ENCODE peak calls at places on chromosome 12, in eight cellular contexts. L is suprapubic skin, S is transverse colon, F is heart left ventricle, J is body of pancreas, T is esophagus squamous epithelium, W is breast epithelium, Y is lower leg skin. D is an unnamed sample.

GRCh38 chr12:93098077-93098476 is 169.0 kb upstream of the EEA1 start:
- DNase-seq in S (peak), F (no peak), L (no peak), W (no peak), T (peak), Y (no peak), J (peak), D (peak)

GRCh38 chr12:58923781-58924180 is 3.5 kb upstream of the LRIG3 start:
- DNase-seq in Y (no peak), L (no peak), T (no peak), S (no peak), J (no peak), F (no peak), W (no peak), D (no peak)

GRCh38 chr12:109880049-109880931 is at the start of gene GLTP:
- DNase-seq in J (peak), S (peak), L (peak), T (no peak), Y (peak), F (peak), W (peak), D (peak)

GRCh38 chr12:123757555-123757954 is 4.5 kb upstream of the DNAH10 start:
- DNase-seq in F (no peak), S (no peak), L (no peak), W (no peak), Y (peak), J (peak), T (no peak), D (no peak)

GRCh38 chr12:49813131-49813530 is 15.1 kb downstream of the NCKAP5L start:
- DNase-seq in W (no peak), F (no peak), T (no peak), S (no peak), Y (no peak), L (no peak), J (no peak), D (no peak)

GRCh38 chr12:10940389-10940788 is 1.3 kb upstream of the TAS2R14 start:
- DNase-seq in S (no peak), Y (no peak), L (no peak), F (no peak), W (no peak), T (no peak), J (no peak), D (no peak)

GRCh38 chr12:50597200-50598195 is 92.7 kb downstream of the DIP2B start:
- DNase-seq in S (no peak), L (no peak), J (no peak), T (no peak), W (no peak), F (no peak), Y (no peak), D (peak)

GRCh38 chr12:110102255-110102654 is 21.9 kb upstream of the IFT81 start:
- DNase-seq in W (no peak), T (no peak), L (no peak), S (no peak), F (no peak), J (peak), Y (no peak), D (no peak)

GRCh38 chr12:89167986-89168385 is 184.3 kb downstream of the DUSP6 start:
- DNase-seq in L (no peak), W (no peak), T (no peak), F (no peak), S (no peak), Y (no peak), J (no peak), D (no peak)

GRCh38 chr12:47067778-47068431 is 11.5 kb upstream of the PCED1B start:
- DNase-seq in J (no peak), L (no peak), Y (no peak), W (no peak), T (no peak), S (no peak), F (no peak), D (no peak)

GRCh38 chr12:88816201-88816600 is 235.9 kb upstream of the KITLG start:
- DNase-seq in J (no peak), T (no peak), S (no peak), F (no peak), L (no peak), W (no peak), Y (no peak), D (no peak)

GRCh38 chr12:18054925-18055324 is 35.1 kb downstream of the RERGL start:
- DNase-seq in L (no peak), F (no peak), T (no peak), W (no peak), J (no peak), S (no peak), Y (no peak), D (no peak)

GRCh38 chr12:18462437-18462836 is 201.1 kb downstream of the PIK3C2G start:
- DNase-seq in J (no peak), S (no peak), F (no peak), T (no peak), W (no peak), L (no peak), Y (no peak), D (no peak)

GRCh38 chr12:125111403-125111802 is 46.2 kb downstream of the AACS start:
- DNase-seq in F (no peak), S (no peak), W (no peak), T (no peak), J (no peak), L (no peak), Y (no peak), D (no peak)

GRCh38 chr12:19110541-19110940 is 19.0 kb upstream of the PLEKHA5 start:
- DNase-seq in L (no peak), J (no peak), S (no peak), Y (no peak), F (no peak), W (no peak), T (no peak), D (no peak)

GRCh38 chr12:29726321-29726692 is 57.4 kb downstream of the TMTC1 start:
- DNase-seq in S (no peak), J (no peak), Y (no peak), T (no peak), F (no peak), W (no peak), L (no peak), D (no peak)

GRCh38 chr12:4269279-4269991 is 4.1 kb upstream of the CCND2 start:
- DNase-seq in Y (peak), J (peak), T (no peak), F (peak), W (peak), S (peak), L (no peak), D (peak)

GRCh38 chr12:15897433-15897832 is 13.7 kb upstream of the DERA start:
- DNase-seq in Y (no peak), J (no peak), L (no peak), W (no peak), S (no peak), T (no peak), F (no peak), D (no peak)

GRCh38 chr12:56084958-56085543 is 5.1 kb downstream of the ERBB3 start:
- DNase-seq in F (no peak), T (no peak), W (no peak), S (peak), Y (no peak), J (peak), L (no peak), D (no peak)

GRCh38 chr12:112584266-112584722 is 165.5 kb downstream of the PTPN11 start:
- DNase-seq in J (no peak), S (no peak), W (no peak), T (no peak), L (no peak), Y (no peak), F (no peak), D (no peak)

GRCh38 chr12:64392221-64392620 is 1.7 kb upstream of the C12orf56 start:
- DNase-seq in W (no peak), S (no peak), Y (no peak), L (no peak), T (no peak), F (no peak), J (no peak), D (no peak)

GRCh38 chr12:15794196-15794595 is 5.0 kb upstream of the EPS8 start:
- DNase-seq in S (no peak), Y (no peak), L (no peak), T (no peak), J (no peak), W (no peak), F (no peak), D (no peak)

GRCh38 chr12:83826112-83826511 is 1086.5 kb downstream of the SLC6A15 start:
- DNase-seq in S (no peak), W (no peak), L (no peak), F (no peak), Y (no peak), T (no peak), J (peak), D (peak)

GRCh38 chr12:1720494-1720893 is 29.6 kb downstream of the ADIPOR2 start:
- DNase-seq in T (no peak), Y (peak), W (no peak), L (no peak), S (no peak), J (no peak), F (no peak), D (no peak)

GRCh38 chr12:6063379-6063735 is 61.1 kb downstream of the VWF start:
- DNase-seq in F (no peak), Y (no peak), J (no peak), L (no peak), S (no peak), T (no peak), W (no peak), D (no peak)
- TF ChIP-seq POLR2A in F (no peak), Y (no peak), J (no peak), L (no peak), S (no peak), T (no peak), W (no peak), D (no peak)

DNA sequence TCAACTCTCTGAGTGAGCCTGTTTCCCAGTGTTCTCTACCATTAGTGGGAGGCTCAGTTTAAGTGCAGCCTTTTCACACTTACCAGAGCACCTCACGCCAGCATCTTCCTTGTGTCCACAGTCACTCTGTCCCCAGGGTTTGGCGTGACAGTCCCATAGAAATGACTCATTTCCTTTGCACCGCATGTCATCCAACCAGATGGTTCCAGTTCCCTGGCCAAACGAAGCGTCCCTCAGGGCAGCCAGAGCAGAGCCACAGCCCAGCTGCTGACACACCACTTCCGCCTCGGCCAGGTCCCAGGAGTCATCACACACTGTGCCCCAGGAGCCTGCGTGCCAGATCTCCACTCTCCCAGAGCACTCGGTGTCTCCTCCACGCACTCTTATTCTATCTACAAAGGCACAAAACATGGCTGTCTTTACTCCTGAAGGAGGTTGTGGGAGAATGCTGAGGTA is 65.4 kb downstream of the ACSM4 start:
- DNase-seq in S (no peak), T (no peak), W (peak), J (no peak), Y (peak), F (peak), L (peak), D (peak)
- TF ChIP-seq POLR2A in S (no peak), T (no peak), W (no peak), J (no peak), Y (no peak), F (no peak), L (no peak), D (no peak)

DNA sequence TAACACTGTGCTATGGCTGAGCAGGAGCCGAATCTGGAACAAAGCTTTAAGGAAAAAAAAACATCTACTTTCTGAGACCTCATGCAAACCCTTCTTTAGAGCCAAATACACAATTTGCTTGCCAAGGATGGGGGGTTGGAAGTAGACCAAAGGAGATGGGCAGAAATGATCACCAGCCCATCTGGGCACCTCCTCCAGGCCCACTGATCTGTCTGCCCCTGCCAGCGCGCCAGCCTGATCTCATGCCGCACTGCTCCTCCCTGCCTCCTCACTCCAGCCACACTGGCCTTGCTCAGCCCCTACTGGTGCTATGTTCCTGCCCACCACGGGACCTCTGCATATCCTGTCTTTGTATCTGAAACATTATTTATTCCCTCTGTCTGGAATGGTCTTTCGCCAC is 24.8 kb upstream of the RAB35 start:
- DNase-seq in W (no peak), T (no peak), L (no peak), S (no peak), F (no peak), J (no peak), Y (no peak), D (no peak)
- TF ChIP-seq POLR2A in W (no peak), T (no peak), L (no peak), S (no peak), F (no peak), J (no peak), Y (no peak), D (no peak)

GRCh38 chr12:42234970-42235369 is 3.1 kb downstream of the YAF2 start:
- DNase-seq in W (no peak), F (no peak), L (no peak), S (no peak), T (no peak), Y (no peak), J (no peak), D (no peak)
- TF ChIP-seq POLR2A in W (no peak), F (no peak), L (no peak), S (no peak), T (no peak), Y (no peak), J (no peak), D (no peak)

DNA sequence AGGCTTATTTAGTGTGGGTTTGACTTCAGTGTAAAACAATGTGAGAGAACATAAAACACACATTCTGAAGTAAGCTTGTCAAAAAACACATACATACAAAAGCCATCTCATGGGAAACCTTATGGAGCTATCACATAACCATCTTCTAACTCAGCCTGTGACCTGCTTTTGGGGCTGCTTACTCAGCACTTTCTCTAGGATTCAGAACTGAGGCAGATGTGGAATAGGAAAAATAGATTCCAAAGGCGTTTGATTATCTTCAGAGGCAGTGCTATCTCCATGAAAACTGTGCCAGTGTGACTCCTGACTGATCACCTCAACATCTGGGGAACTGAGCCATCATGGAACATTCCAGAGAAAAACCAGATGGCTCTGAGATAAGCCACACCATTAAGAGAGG is 13.5 kb downstream of the HAL start:
- DNase-seq in T (no peak), L (no peak), S (no peak), F (no peak), J (no peak), Y (no peak), W (no peak), D (no peak)
- TF ChIP-seq POLR2A in T (no peak), L (no peak), S (no peak), F (no peak), J (no peak), Y (no peak), W (no peak), D (no peak)

GRCh38 chr12:114291389-114292075 is 114.4 kb downstream of the TBX5 start:
- DNase-seq in J (no peak), F (no peak), T (no peak), L (no peak), W (no peak), Y (no peak), S (no peak), D (no peak)
- TF ChIP-seq POLR2A in J (no peak), F (no peak), T (no peak), L (no peak), W (no peak), Y (no peak), S (no peak), D (no peak)

GRCh38 chr12:74539765-74540526 is 2.3 kb downstream of the ATXN7L3B start:
- DNase-seq in T (no peak), J (no peak), F (no peak), S (no peak), Y (no peak), W (no peak), L (no peak), D (no peak)

GRCh38 chr12:74538491-74539258 is 1.0 kb downstream of the ATXN7L3B start:
- DNase-seq in S (no peak), W (no peak), Y (no peak), J (peak), T (no peak), F (no peak), L (no peak), D (peak)

GRCh38 chr12:74537126-74537706 is 419 bp upstream of the ATXN7L3B start:
- DNase-seq in Y (no peak), F (no peak), T (no peak), L (no peak), W (no peak), S (no peak), J (no peak), D (no peak)

GRCh38 chr12:74539261-74539660 is 1.6 kb downstream of the ATXN7L3B start:
- DNase-seq in T (no peak), L (no peak), W (no peak), Y (no peak), F (no peak), J (no peak), S (no peak), D (no peak)

GRCh38 chr12:74537707-74538385 is at the start of gene ATXN7L3B:
- DNase-seq in Y (peak), S (peak), W (peak), J (peak), L (peak), F (peak), T (peak), D (peak)
- TF ChIP-seq POLR2A in Y (peak), S (peak), W (peak), J (peak), L (peak), F (peak), T (peak), D (peak)

GRCh38 chr12:12952036-12952435 is at the start of gene GPRC5D:
- DNase-seq in F (no peak), L (no peak), Y (no peak), J (no peak), W (no peak), S (no peak), T (no peak), D (no peak)
- TF ChIP-seq POLR2A in F (no peak), L (no peak), Y (no peak), J (no peak), W (no peak), S (no peak), T (no peak), D (no peak)

DNA sequence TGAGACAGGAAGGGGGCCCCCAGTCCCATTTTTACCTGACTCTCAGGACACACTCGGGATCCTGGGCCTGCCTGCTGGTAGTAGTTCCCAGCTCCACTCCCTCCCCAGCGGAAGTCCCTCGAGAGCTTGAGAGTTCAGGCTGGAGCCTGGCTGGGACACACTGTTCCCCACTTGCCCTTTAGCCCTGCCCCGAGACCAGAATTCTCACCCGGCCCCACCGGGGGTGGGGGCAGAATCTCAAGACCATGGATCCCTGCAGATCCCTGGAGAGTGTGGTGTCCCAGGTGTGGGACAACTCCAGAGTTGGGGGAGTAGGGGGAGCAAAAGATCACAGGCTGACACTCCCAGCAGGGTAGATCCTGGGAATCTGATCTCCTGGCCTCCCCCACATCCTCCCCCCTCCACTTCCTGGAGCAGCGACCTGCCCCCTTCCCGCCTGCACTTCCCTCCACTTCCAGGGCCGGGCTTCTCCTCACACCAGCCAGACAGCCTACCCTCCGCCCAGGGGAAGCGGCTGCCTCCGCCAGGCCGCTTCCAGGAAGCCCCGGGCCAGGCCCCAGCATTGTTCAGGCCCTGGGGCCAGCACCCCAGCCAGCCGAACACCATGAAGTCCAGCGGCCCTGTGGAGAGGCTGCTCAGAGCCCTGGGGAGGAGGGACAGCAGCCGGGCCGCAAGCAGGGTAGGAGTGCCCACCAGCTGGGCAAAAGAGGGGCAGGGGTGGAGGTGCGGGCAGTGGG is at the start of gene TNS2:
- DNase-seq in J (peak), L (peak), T (no peak), S (peak), W (peak), F (peak), Y (peak), D (peak)
- TF ChIP-seq POLR2A in J (peak), L (peak), T (peak), S (peak), W (peak), F (peak), Y (peak), D (no peak)

D was measured in Peyer's patch.